ENCODE peak calls at places on chromosomes 7 and 10, in four cellular contexts. L is endothelial cell of umbilical vein, S is upper lobe of left lung, B is stomach. Y is an unnamed sample.

GRCh38 chr10:117174439-117175214 is 22.7 kb upstream of the KCNK18 start:
- DNase-seq in B (peak; percentile 81), L (peak; percentile 81), S (peak; percentile 77), Y (peak; percentile 87)

GRCh38 chr10:122121059-122121458 is 132.1 kb downstream of the TACC2 start:
- DNase-seq in L (no peak), B (peak; percentile 41), S (peak; percentile 90), Y (no peak)

GRCh38 chr7:76515999-76516443 is 5.7 kb downstream of the UPK3B start:
- DNase-seq in B (peak; percentile 55), L (no peak), S (no peak), Y (peak; percentile 81)

GRCh38 chr7:122343986-122344620 is 39.6 kb upstream of the FEZF1 start:
- DNase-seq in S (no peak), L (no peak), B (no peak), Y (no peak)

GRCh38 chr10:121041499-121041898 is 190.3 kb downstream of the WDR11 start:
- DNase-seq in B (no peak), S (no peak), L (no peak), Y (no peak)

GRCh38 chr7:49322476-49322875 is 398.1 kb downstream of the CDC14C start:
- DNase-seq in S (no peak), L (no peak), B (no peak), Y (no peak)

GRCh38 chr7:142925413-142925812 is 8.1 kb downstream of the TRPV5 start:
- DNase-seq in S (no peak), B (no peak), L (no peak), Y (no peak)

GRCh38 chr10:31490858-31491504 is 172.0 kb downstream of the ZEB1 start:
- DNase-seq in S (no peak), L (peak; percentile 63), B (no peak), Y (peak; percentile 26)

GRCh38 chr7:85736085-85736484 is 549.2 kb upstream of the SEMA3D start:
- DNase-seq in B (no peak), L (no peak), S (no peak), Y (no peak)

GRCh38 chr10:29109700-29110099 is 179.2 kb upstream of the LYZL1 start:
- DNase-seq in B (no peak), L (no peak), S (no peak), Y (no peak)

GRCh38 chr7:113562242-113562641 is 356.6 kb downstream of the PPP1R3A start:
- DNase-seq in L (no peak), B (no peak), S (no peak), Y (no peak)

GRCh38 chr10:5585517-5586222 is 60.9 kb downstream of the CALML3 start:
- DNase-seq in L (no peak), S (peak; percentile 53), B (no peak), Y (no peak)

GRCh38 chr10:71923138-71923692 is 41.0 kb upstream of the CHST3 start:
- DNase-seq in B (no peak), S (no peak), L (no peak), Y (no peak)

GRCh38 chr10:29540016-29540415 is 94.8 kb downstream of the SVIL start:
- DNase-seq in B (no peak), L (no peak), S (no peak), Y (no peak)

GRCh38 chr10:1434912-1435692 is 302.2 kb downstream of the ADARB2 start:
- DNase-seq in L (no peak), B (no peak), S (no peak), Y (no peak)

GRCh38 chr7:26439502-26440252 is 148.0 kb downstream of the SNX10 start:
- DNase-seq in S (no peak), B (no peak), L (no peak), Y (no peak)

GRCh38 chr7:40001649-40002048 is 51.6 kb downstream of the CDK13 start:
- DNase-seq in L (no peak), S (no peak), B (no peak), Y (no peak)

GRCh38 chr7:4797858-4798705 is 22.7 kb downstream of the AP5Z1 start:
- DNase-seq in S (no peak), B (peak; percentile 48), L (peak; percentile 30), Y (peak; percentile 44)

GRCh38 chr7:64870656-64871055 is 32.4 kb upstream of the ZNF273 start:
- DNase-seq in S (no peak), L (no peak), B (peak; percentile 9), Y (no peak)

GRCh38 chr10:30751678-30752331 is 122.3 kb upstream of the LYZL2 start:
- DNase-seq in S (no peak), L (peak; percentile 76), B (peak; percentile 31), Y (no peak)

GRCh38 chr7:24435002-24435401 is 138.2 kb upstream of the PALS2 start:
- DNase-seq in B (no peak), L (no peak), S (no peak), Y (no peak)

GRCh38 chr10:688287-688620 is 1.2 kb downstream of the DIP2C start:
- DNase-seq in S (no peak), L (no peak), B (no peak), Y (no peak)

DNA sequence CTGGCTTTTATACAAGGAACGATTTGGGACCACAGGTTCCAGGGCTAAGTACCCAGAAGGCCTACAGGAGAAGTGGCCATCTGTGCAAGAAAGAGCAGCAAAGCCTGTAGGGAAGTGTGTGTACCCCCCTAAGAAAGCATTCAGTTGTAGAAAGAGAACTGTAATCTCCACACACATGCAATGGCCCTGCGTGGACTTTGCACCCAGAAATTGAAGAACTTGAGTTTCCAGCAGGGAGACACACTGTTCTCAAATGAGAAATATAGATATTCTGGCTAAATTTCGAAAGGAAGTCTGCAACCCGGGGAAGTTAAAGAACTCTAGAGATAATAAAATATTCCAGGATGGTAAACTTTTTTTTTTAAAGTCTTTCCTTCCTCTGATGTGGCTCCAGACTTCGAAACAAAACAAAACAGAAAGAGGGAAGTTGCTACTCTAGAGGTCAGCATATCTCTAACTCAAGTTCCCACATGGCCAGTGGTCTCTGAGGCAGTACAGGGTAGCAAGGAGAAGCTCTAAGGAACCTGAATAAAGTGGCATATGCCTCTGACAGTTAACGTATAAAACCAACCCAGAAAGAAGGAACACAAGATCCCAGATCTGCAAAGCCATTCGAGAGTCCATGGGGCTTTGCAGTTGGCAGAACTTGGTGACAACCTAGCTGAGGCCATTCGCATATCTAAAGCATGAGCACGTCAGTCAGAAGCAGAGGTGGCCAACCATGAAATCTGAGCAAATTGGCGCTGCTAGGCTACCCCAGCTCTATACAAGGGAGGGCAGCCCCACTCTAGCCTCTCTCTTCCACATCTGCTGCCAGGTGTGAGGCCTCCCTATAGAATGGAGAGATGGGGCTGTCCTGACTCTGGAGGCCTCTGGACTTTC is 56.6 kb downstream of the ELMO1 start:
- DNase-seq in B (no peak), S (no peak), L (peak; percentile 81), Y (no peak)
- H3K27ac ChIP-seq in B (no peak overlapping the region), S (peak overlapping the region; percentile 37), L (no peak overlapping the region), Y (no peak overlapping the region)

DNA sequence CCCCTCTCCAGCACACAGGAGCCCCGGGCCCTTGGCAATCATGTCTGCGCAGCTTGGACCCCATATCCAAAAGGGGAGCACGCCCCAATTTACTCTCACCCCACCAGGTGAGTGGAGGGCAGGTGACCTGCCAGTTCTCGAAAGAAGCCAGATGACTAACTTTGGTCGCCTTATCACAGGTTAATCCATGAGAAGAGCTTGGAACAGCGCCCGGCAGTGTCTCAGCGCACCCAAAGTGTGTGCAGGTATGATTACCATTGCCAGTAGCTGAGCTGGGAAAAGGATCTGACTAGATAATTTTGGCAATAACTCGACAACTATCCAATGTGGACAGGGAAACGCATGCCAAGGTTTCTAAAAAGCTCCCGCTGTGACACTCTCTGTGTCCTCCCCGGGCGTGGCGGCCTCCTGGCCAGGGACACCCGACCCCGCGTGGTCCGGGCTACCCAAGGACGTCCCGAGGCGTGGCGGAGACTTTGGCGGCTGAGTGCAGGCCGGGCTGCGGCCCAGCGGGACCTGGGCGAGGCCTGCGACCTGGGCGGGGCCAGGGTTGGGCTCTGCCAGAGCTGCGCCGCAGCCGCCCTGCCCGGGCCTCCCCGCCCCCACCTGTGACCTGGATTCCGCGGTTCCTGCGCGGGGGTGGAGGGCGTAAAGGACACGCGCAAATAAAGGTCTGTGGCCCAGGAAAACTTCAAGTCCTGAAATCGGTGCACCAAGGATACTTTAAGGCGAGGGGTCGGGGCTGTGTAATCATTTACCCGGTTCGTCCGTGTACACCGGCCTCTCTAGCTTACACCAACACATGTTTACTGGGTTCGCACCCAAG is 13.7 kb upstream of the WAPL start:
- DNase-seq in L (peak; percentile 19), B (peak; percentile 92), S (peak; percentile 89), Y (peak; percentile 74)
- TF ChIP-seq POLR2A in L (no peak), B (no peak), S (no peak), Y (no peak)

GRCh38 chr10:124153601-124153930 is 60.2 kb upstream of the CHST15 start:
- DNase-seq in S (no peak), L (no peak), B (no peak), Y (no peak)
- H3K27ac ChIP-seq in S (peak overlapping the region; percentile 87), L (peak overlapping the region; percentile 4), B (peak overlapping the region; percentile 74), Y (no peak overlapping the region)

GRCh38 chr10:23438547-23439451 is at the start of gene OTUD1:
- DNase-seq in S (peak; percentile 98), L (peak; percentile 91), B (peak; percentile 98), Y (peak; percentile 98)
- TF ChIP-seq POLR2A in S (peak; percentile 89), L (no peak), B (no peak), Y (no peak)

GRCh38 chr7:132395375-132395774 is 180.9 kb downstream of the PLXNA4 start:
- DNase-seq in B (no peak), S (no peak), L (no peak), Y (no peak)
- H3K27ac ChIP-seq in B (no peak overlapping the region), S (no peak overlapping the region), L (no peak overlapping the region), Y (no peak overlapping the region)

DNA sequence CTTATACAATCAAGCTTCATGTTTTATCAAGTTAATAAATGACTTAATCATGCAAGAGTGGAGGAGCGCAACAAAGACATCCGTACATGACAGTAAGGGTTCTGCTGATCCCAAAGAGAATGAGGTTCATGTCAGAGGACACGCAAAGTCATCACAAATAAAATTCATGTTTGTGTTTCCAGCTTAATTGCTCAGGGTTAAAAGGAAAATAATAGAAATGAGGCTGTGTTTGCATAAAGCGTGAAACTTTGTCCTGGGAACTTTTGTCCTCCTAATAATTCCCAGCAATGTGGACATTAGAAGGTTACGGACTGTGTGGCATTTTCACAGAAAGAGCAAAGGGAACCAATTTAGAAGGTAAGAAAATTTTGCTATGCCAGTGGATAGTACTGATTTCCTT is 237.3 kb downstream of the INHBA start:
- DNase-seq in B (no peak), S (no peak), L (no peak), Y (no peak)
- TF ChIP-seq POLR2A in B (no peak), S (no peak), L (no peak), Y (no peak)